ENCODE peak calls at places on chromosomes 7 and 10, in nine cellular contexts. L, T, F, U, M, D, B, A and W are unnamed samples.

GRCh38 chr10:68333452-68333851 is 724 bp upstream of the PBLD start:
- DNase-seq in L (no peak), D (no peak), T (no peak), U (no peak), F (no peak), A (no peak), M (no peak), B (no peak), W (no peak)

GRCh38 chr10:111856631-111857030 is 326.9 kb downstream of the GPAM start:
- DNase-seq in M (peak), U (no peak), A (no peak), T (no peak), B (no peak), D (peak), L (no peak), F (no peak), W (no peak)

GRCh38 chr10:95279042-95279820 is 11.6 kb downstream of the PDLIM1 start:
- DNase-seq in F (no peak), M (no peak), D (peak), L (no peak), T (peak), A (peak), B (peak), U (peak), W (no peak)

GRCh38 chr10:50469288-50469687 is 154.5 kb downstream of the SGMS1 start:
- DNase-seq in T (no peak), M (no peak), A (peak), U (no peak), B (peak), L (no peak), F (no peak), D (peak), W (no peak)

GRCh38 chr10:9254353-9254752 is 1199.9 kb downstream of the GATA3 start:
- DNase-seq in M (no peak), A (no peak), T (peak), B (peak), D (no peak), L (no peak), F (no peak), U (no peak), W (no peak)

GRCh38 chr10:62037166-62037831 is 135.8 kb downstream of the ARID5B start:
- DNase-seq in M (no peak), A (peak), B (peak), L (no peak), T (peak), D (peak), F (no peak), U (no peak), W (peak)

GRCh38 chr10:72328045-72328828 is 26.5 kb downstream of the DNAJB12 start:
- DNase-seq in B (peak), T (no peak), F (peak), M (peak), U (peak), A (peak), L (peak), D (peak), W (no peak)

GRCh38 chr7:155762639-155763038 is 49.6 kb downstream of the SHH start:
- DNase-seq in U (no peak), D (no peak), L (no peak), B (no peak), M (no peak), F (no peak), T (no peak), A (no peak), W (peak)

GRCh38 chr10:129958686-129959543 is 5.2 kb downstream of the EBF3 start:
- DNase-seq in M (no peak), A (no peak), U (no peak), L (no peak), B (no peak), F (peak), T (no peak), D (no peak), W (no peak)

GRCh38 chr7:637826-638225 is 88.7 kb upstream of the DNAAF5 start:
- DNase-seq in L (no peak), A (no peak), D (no peak), U (no peak), F (no peak), M (no peak), T (no peak), B (no peak), W (no peak)

GRCh38 chr10:16594106-16594505 is 72.4 kb upstream of the C1QL3 start:
- DNase-seq in F (no peak), B (no peak), A (no peak), D (no peak), L (no peak), T (no peak), M (no peak), U (no peak), W (no peak)

GRCh38 chr10:79222186-79222585 is 125.1 kb upstream of the PPIF start:
- DNase-seq in B (no peak), L (no peak), F (no peak), A (no peak), U (no peak), M (no peak), D (no peak), T (no peak), W (no peak)

GRCh38 chr10:18960466-18961079 is 88.0 kb upstream of the MALRD1 start:
- DNase-seq in M (no peak), D (no peak), B (no peak), T (no peak), A (no peak), F (no peak), U (no peak), L (no peak), W (no peak)

GRCh38 chr10:72061491-72061890 is 26.9 kb downstream of the SPOCK2 start:
- DNase-seq in L (no peak), U (no peak), D (no peak), A (no peak), M (no peak), T (no peak), B (no peak), F (no peak), W (no peak)

GRCh38 chr10:95864906-95865813 is 42.6 kb upstream of the CC2D2B start:
- DNase-seq in T (peak), D (peak), F (no peak), M (peak), B (peak), A (peak), L (peak), U (peak), W (peak)

GRCh38 chr7:114412548-114412947 is 2.1 kb upstream of the FOXP2 start:
- DNase-seq in U (no peak), D (no peak), F (no peak), B (no peak), L (no peak), A (no peak), T (no peak), M (no peak), W (no peak)

GRCh38 chr7:45033261-45033930 is 33.4 kb downstream of the CCM2 start:
- DNase-seq in A (peak), M (no peak), B (peak), T (no peak), D (peak), U (no peak), F (no peak), L (no peak), W (no peak)

GRCh38 chr7:117116221-117116620 is 162.9 kb downstream of the ST7 start:
- DNase-seq in L (no peak), U (no peak), T (no peak), A (no peak), B (no peak), F (no peak), D (no peak), M (no peak), W (no peak)

GRCh38 chr7:140673063-140673769 is 471 bp downstream of the ADCK2 start:
- DNase-seq in L (no peak), F (peak), D (peak), T (no peak), M (peak), B (no peak), A (no peak), U (peak), W (no peak)

GRCh38 chr10:89355373-89355772 is 22.5 kb upstream of the IFIT1B start:
- DNase-seq in A (no peak), T (peak), B (peak), U (no peak), F (no peak), L (no peak), M (no peak), D (peak), W (no peak)

GRCh38 chr7:158486919-158487318 is 100.7 kb downstream of the PTPRN2 start:
- DNase-seq in T (no peak), U (no peak), B (no peak), D (no peak), A (no peak), M (no peak), L (no peak), F (no peak), W (no peak)

GRCh38 chr7:158488225-158488889 is 99.3 kb downstream of the PTPRN2 start:
- DNase-seq in B (no peak), A (no peak), F (no peak), M (no peak), U (no peak), D (no peak), T (no peak), L (no peak), W (no peak)

GRCh38 chr7:158482460-158482859 is 105.2 kb downstream of the PTPRN2 start:
- DNase-seq in A (no peak), B (no peak), M (no peak), U (no peak), T (no peak), L (no peak), F (no peak), D (peak), W (no peak)

GRCh38 chr7:158487546-158488224 is 99.9 kb downstream of the PTPRN2 start:
- DNase-seq in M (no peak), B (no peak), T (no peak), U (no peak), D (no peak), L (no peak), F (no peak), A (no peak), W (no peak)

DNA sequence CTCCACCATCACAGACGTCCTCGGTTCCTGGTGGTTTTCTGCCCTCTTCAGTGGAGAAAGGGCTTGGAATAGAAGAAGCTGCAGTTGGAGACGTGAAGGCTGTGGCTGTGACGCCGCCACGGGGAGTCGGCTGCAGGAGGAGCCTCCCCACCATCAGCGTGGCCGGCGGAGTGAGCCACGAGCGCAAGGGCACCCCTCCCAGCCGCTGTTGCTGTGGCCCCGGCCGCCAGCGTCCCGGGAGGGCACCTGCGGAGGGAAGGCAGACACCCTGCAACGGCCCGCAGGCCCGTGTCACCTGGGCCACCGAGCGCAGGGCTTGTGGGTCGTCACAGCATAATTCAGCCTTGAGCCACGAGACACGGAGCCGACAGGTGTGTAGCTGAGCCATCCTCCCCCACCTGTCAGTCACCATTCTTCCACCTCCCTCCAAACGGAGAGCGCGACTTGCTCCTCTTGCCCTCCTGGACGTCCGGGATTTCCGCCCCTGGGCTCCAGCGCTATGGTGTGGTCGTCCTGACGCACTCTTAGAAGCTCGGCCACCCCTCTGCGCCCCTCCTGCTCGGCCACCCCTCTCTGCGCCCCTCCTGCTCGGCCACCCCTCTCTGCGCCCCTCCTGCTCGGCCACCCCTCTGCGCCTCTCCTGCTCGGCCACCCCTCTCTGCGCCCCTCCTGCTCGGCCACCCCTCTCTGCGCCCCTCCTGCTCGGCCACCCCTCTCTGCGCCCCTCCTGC is 102.7 kb downstream of the PTPRN2 start:
- DNase-seq in M (no peak), D (no peak), T (no peak), F (no peak), L (no peak), U (no peak), A (no peak), B (no peak), W (no peak)
- TF ChIP-seq CTCF in M (no peak), D (no peak), T (no peak), F (no peak), L (no peak), U (no peak), A (no peak), B (no peak), W (no peak)

GRCh38 chr10:4848341-4849041 is 22.5 kb downstream of the AKR1E2 start:
- DNase-seq in L (no peak), A (no peak), U (peak), F (no peak), B (no peak), M (no peak), D (no peak), T (no peak), W (no peak)

GRCh38 chr10:4847580-4848020 is 21.6 kb downstream of the AKR1E2 start:
- DNase-seq in F (no peak), M (peak), A (peak), D (peak), T (peak), B (peak), L (no peak), U (peak), W (peak)

GRCh38 chr10:4844864-4845263 is 18.9 kb downstream of the AKR1E2 start:
- DNase-seq in M (no peak), D (no peak), F (no peak), B (no peak), A (no peak), L (no peak), T (no peak), U (no peak), W (no peak)

GRCh38 chr10:4843525-4844180 is 17.6 kb downstream of the AKR1E2 start:
- DNase-seq in L (no peak), F (no peak), T (no peak), M (no peak), D (no peak), A (no peak), U (no peak), B (no peak), W (no peak)

GRCh38 chr10:4845766-4846165 is 19.8 kb downstream of the AKR1E2 start:
- DNase-seq in M (no peak), A (no peak), T (no peak), L (no peak), B (no peak), F (no peak), U (no peak), D (no peak), W (no peak)
- H3K4me3 ChIP-seq in M (no peak), A (no peak), T (no peak), L (no peak), B (no peak), F (no peak), U (no peak), D (no peak), W (no peak)

GRCh38 chr10:118851062-118852035 is 96.6 kb upstream of the CACUL1 start:
- DNase-seq in F (no peak), D (peak), T (no peak), U (no peak), M (no peak), B (no peak), L (no peak), A (no peak), W (no peak)

GRCh38 chr10:118850418-118851061 is 95.8 kb upstream of the CACUL1 start:
- DNase-seq in M (peak), T (no peak), B (peak), F (peak), L (peak), A (peak), D (peak), U (peak), W (no peak)

GRCh38 chr10:118853916-118854315 is 99.1 kb upstream of the CACUL1 start:
- DNase-seq in U (no peak), A (no peak), F (no peak), L (no peak), B (no peak), M (no peak), T (no peak), D (no peak), W (no peak)

DNA sequence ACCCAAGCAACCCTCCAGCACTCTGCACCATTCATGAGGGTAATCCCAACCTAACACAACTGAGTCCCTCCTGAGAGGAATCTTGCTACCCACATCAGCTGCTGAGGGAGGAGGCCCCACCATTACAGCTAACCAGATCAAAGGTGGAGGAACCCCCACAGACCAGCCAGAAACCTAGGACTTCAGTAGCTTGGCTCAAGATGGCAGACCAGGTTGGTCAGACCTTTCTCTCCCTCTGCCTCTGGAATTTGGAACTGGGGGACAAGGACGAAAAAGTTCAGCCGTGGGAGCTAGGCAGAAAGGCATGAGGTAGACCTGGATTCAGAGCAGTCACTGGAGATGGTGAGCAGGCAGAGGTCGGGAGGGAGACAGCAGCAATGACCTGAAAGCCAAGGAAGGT is 101.3 kb upstream of the CACUL1 start:
- DNase-seq in M (no peak), T (no peak), U (no peak), B (no peak), L (no peak), F (no peak), D (no peak), A (no peak), W (no peak)
- TF ChIP-seq CTCF in M (no peak), T (no peak), U (no peak), B (no peak), L (no peak), F (no peak), D (no peak), A (no peak), W (no peak)

GRCh38 chr7:122884186-122884585 is 2.1 kb downstream of the CADPS2 start:
- DNase-seq in T (no peak), D (peak), B (no peak), F (no peak), L (peak), U (no peak), M (no peak), A (no peak), W (no peak)

GRCh38 chr7:122886357-122887081 is at the start of gene CADPS2:
- DNase-seq in U (peak), B (peak), A (peak), M (peak), L (peak), D (peak), F (peak), T (no peak), W (peak)

GRCh38 chr7:122887848-122888247 is 1.6 kb upstream of the CADPS2 start:
- DNase-seq in B (no peak), L (no peak), U (no peak), A (no peak), D (no peak), T (no peak), M (no peak), F (no peak), W (no peak)

GRCh38 chr7:122887198-122887597 is 938 bp upstream of the CADPS2 start:
- DNase-seq in F (peak), T (no peak), B (peak), D (peak), A (peak), L (no peak), U (peak), M (peak), W (peak)

DNA sequence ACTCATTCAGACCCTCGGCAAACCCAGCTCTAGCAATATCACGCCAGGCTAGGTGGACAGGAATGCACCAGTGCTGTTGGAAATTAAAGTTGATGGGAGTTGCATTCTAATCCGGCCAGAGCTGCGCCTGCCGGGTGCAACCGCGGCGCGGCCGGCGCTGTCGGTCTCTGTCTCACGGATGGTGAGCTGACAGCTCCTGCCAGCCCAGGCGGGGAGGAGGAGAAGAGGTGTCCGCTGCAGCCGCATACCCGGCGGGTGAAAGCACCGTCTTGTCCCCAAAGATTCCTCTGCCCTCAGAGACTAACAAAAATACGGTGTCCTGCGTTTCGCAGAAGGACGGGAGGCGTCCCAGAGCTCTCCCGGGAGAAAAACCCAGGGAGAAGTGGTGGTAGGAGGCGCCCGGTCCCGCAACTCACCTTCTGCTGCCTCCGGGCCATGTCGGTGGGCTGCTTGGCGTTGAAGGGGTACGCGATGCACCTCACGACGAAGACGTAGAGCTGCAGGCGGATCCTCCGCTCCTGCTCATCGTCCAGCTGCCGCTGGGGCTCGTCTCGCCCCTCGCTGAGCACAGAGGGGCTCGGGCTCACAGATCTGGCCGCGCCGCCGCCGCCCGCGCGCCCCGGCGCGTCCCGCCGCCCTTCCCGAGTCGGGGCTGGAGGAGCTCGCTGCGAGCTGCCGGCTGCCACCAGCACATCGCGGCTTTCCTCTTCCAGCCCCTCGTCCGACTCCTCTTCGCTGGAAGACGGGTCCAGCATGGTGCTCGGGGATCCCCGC is 490 bp downstream of the CADPS2 start:
- DNase-seq in A (peak), U (peak), L (no peak), D (peak), M (peak), F (peak), B (peak), T (no peak), W (no peak)
- H3K4me3 ChIP-seq in A (peak), U (peak), L (peak), D (peak), M (peak), F (peak), B (peak), T (peak), W (peak)

GRCh38 chr7:26200444-26201260 is at the start of gene HNRNPA2B1:
- DNase-seq in F (peak), D (peak), M (peak), U (peak), B (peak), A (peak), L (peak), T (peak), W (peak)
- TF ChIP-seq CTCF in F (no peak), D (no peak), M (no peak), U (no peak), B (no peak), A (peak), L (no peak), T (no peak), W (no peak)

GRCh38 chr7:103446046-103446520 is at the start of gene SLC26A5:
- DNase-seq in A (no peak), B (no peak), L (no peak), T (no peak), D (peak), U (no peak), F (peak), M (peak), W (no peak)
- H3K4me3 ChIP-seq in A (peak), B (peak), L (no peak), T (no peak), D (peak), U (peak), F (peak), M (peak), W (peak)

DNA sequence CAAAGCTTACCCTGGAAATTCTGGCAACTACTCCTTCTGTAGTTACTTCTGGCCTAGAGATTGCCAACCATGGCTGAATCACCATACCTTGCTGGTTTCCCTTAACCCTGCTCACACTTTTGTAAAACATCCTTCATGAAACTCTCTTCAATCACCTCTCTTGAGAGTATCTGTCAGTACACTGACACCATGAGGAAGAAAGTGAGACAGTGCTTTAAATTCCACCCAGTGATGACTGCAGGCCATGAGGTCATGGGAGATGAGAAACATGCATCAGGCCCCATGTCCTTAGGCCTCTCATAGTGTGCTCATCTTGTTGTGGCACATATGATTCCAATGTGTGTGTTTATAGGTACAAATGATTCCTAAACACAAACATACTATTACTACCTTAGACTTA is 24.6 kb upstream of the NAMPT start:
- DNase-seq in T (no peak), M (no peak), U (no peak), D (no peak), L (no peak), A (no peak), F (no peak), B (no peak), W (no peak)
- TF ChIP-seq CTCF in T (no peak), M (no peak), U (no peak), D (no peak), L (no peak), A (no peak), F (no peak), B (no peak), W (no peak)